ENCODE peak calls at places on chromosome 6, in four cellular contexts. Q, O, T and Z are unnamed samples.

GRCh38 chr6:33993091-33993490 is 152.8 kb downstream of the GRM4 start:
- DNase-seq in T (no peak), O (no peak), Q (no peak), Z (no peak)

GRCh38 chr6:111481836-111482235 is 1.2 kb downstream of the REV3L start:
- DNase-seq in Q (no peak), O (no peak), T (no peak), Z (no peak)

GRCh38 chr6:161215193-161215592 is 58.7 kb downstream of the AGPAT4 start:
- DNase-seq in O (no peak), T (no peak), Q (no peak), Z (no peak)

GRCh38 chr6:142271476-142271875 is 30.3 kb upstream of the ADGRG6 start:
- DNase-seq in T (no peak), Q (no peak), O (no peak), Z (no peak)

GRCh38 chr6:33173228-33174180 is 18.8 kb downstream of the COL11A2 start:
- DNase-seq in O (no peak), Q (no peak), T (no peak), Z (no peak)

GRCh38 chr6:30769088-30769852 is 24.9 kb upstream of the IER3 start:
- DNase-seq in T (peak), O (peak), Q (peak), Z (peak)

GRCh38 chr6:159701413-159701999 is 8.5 kb upstream of the SOD2 start:
- DNase-seq in Q (no peak), O (no peak), T (no peak), Z (peak)

GRCh38 chr6:75101896-75102680 is 103.8 kb downstream of the COL12A1 start:
- DNase-seq in Q (no peak), T (no peak), O (no peak), Z (no peak)

GRCh38 chr6:53300656-53301551 is 47.8 kb downstream of the ELOVL5 start:
- DNase-seq in O (no peak), Q (no peak), T (no peak), Z (no peak)

GRCh38 chr6:11221623-11222384 is 10.7 kb downstream of the NEDD9 start:
- DNase-seq in O (no peak), Q (no peak), T (no peak), Z (no peak)

GRCh38 chr6:170244721-170245201 is 46.1 kb downstream of the DLL1 start:
- DNase-seq in T (no peak), O (no peak), Q (no peak), Z (no peak)

GRCh38 chr6:39684790-39685485 is 40.3 kb downstream of the KIF6 start:
- DNase-seq in O (peak), Q (no peak), T (no peak), Z (no peak)

GRCh38 chr6:111057074-111057752 is 30.1 kb upstream of the SLC16A10 start:
- DNase-seq in O (peak), Q (peak), T (peak), Z (no peak)

GRCh38 chr6:152954443-152954842 is 28.4 kb downstream of the FBXO5 start:
- DNase-seq in T (no peak), Q (no peak), O (no peak), Z (no peak)

GRCh38 chr6:61886608-61887259 is 399.3 kb downstream of the KHDRBS2 start:
- DNase-seq in Q (no peak), O (no peak), T (peak), Z (no peak)

GRCh38 chr6:17999430-17999829 is 12.0 kb upstream of the KIF13A start:
- DNase-seq in O (no peak), Q (no peak), T (no peak), Z (no peak)

GRCh38 chr6:30446259-30446658 is 43.0 kb upstream of the HLA-E start:
- DNase-seq in O (no peak), T (no peak), Q (no peak), Z (no peak)

GRCh38 chr6:16343593-16343992 is 105.2 kb downstream of the GMPR start:
- DNase-seq in T (no peak), Q (no peak), O (no peak), Z (no peak)

GRCh38 chr6:165970001-165970400 is 197.7 kb downstream of the TBXT start:
- DNase-seq in T (no peak), Q (no peak), O (no peak), Z (no peak)

GRCh38 chr6:4561773-4562172 is 214.4 kb upstream of the CDYL start:
- DNase-seq in O (no peak), Q (no peak), T (no peak), Z (no peak)

GRCh38 chr6:53095270-53095669 is 30.1 kb downstream of the FBXO9 start:
- DNase-seq in Q (no peak), T (no peak), O (no peak), Z (no peak)

GRCh38 chr6:88650029-88650619 is 313.3 kb downstream of the RNGTT start:
- DNase-seq in T (no peak), Q (no peak), O (no peak), Z (no peak)

GRCh38 chr6:231779-232178 is 60.5 kb upstream of the DUSP22 start:
- DNase-seq in T (no peak), Q (no peak), O (no peak), Z (no peak)

GRCh38 chr6:35601331-35602132 is 87.2 kb downstream of the FKBP5 start:
- DNase-seq in O (peak), Q (peak), T (peak), Z (peak)

GRCh38 chr6:142187209-142187608 is 40.1 kb downstream of the VTA1 start:
- DNase-seq in T (peak), O (no peak), Q (no peak), Z (no peak)

GRCh38 chr6:32192608-32193039 is at the start of gene GPSM3:
- DNase-seq in O (peak), T (peak), Q (peak), Z (no peak)

GRCh38 chr6:155528982-155529453 is 73.4 kb upstream of the NOX3 start:
- DNase-seq in T (peak), O (peak), Q (no peak), Z (no peak)

GRCh38 chr6:2560140-2560818 is 190.4 kb downstream of the MYLK4 start:
- DNase-seq in O (no peak), T (no peak), Q (no peak), Z (no peak)